ENCODE peak calls at places on chromosome 1, in four cellular contexts. R, T, D and Z are unnamed samples.
A peak's percentile ranks its signal among the peaks of the same experiment; 100 is the strongest.

GRCh38 chr1:220810179-220810653 is 23.5 kb downstream of the MTARC1 start:
- DNase-seq in T (peak; percentile 40), R (peak; percentile 21), D (peak; percentile 62), Z (peak; percentile 35)

GRCh38 chr1:245939756-245940345 is 567.2 kb downstream of the SMYD3 start:
- DNase-seq in T (no peak), D (no peak), R (no peak), Z (no peak)

GRCh38 chr1:223175032-223175431 is 32.0 kb upstream of the TLR5 start:
- DNase-seq in D (peak; percentile 56), R (no peak), T (no peak), Z (no peak)

GRCh38 chr1:28199328-28200233 is 23.1 kb upstream of the PTAFR start:
- DNase-seq in T (no peak), D (no peak), R (peak; percentile 29), Z (no peak)

GRCh38 chr1:166836733-166837132 is 2.5 kb upstream of the POGK start:
- DNase-seq in T (no peak), R (no peak), D (no peak), Z (no peak)

GRCh38 chr1:58823481-58824010 is 39.7 kb upstream of the JUN start:
- DNase-seq in T (no peak), D (peak; percentile 54), R (no peak), Z (no peak)

GRCh38 chr1:106222415-106222814 is 834.1 kb upstream of the PRMT6 start:
- DNase-seq in D (no peak), R (no peak), T (no peak), Z (no peak)

GRCh38 chr1:244778356-244778755 is 57.1 kb upstream of the COX20 start:
- DNase-seq in T (no peak), R (no peak), D (no peak), Z (no peak)

GRCh38 chr1:27235827-27236226 is 1.4 kb downstream of the WDTC1 start:
- DNase-seq in T (no peak), D (no peak), R (no peak), Z (no peak)